ENCODE peak calls at places on chromosomes 16 and 17, in eight cellular contexts. One of them, this sample, is unnamed. For H3K9me3, the result is how much of the 10 kb centered on the place peaks cover.

GRCh38 chr17:73947281-73947975 is 256.1 kb upstream of the RPL38 start:
- DNase-seq in psoas muscle: no peak
- DNase-seq in K562: no peak
- DNase-seq in breast epithelium: no peak
- DNase-seq in colonic mucosa: no peak
- DNase-seq in tibial artery: no peak
- DNase-seq in gastrocnemius medialis: no peak
- DNase-seq in mucosa of descending colon: no peak
- DNase-seq in this sample: no peak

GRCh38 chr17:67606471-67606870 is 111.3 kb upstream of the NOL11 start:
- DNase-seq in gastrocnemius medialis: no peak
- DNase-seq in colonic mucosa: peak
- DNase-seq in tibial artery: peak
- DNase-seq in breast epithelium: no peak
- DNase-seq in K562: no peak
- DNase-seq in psoas muscle: peak
- DNase-seq in mucosa of descending colon: peak
- DNase-seq in this sample: no peak

GRCh38 chr17:46035112-46035818 is 36.2 kb downstream of the STH start:
- DNase-seq in breast epithelium: no peak
- DNase-seq in gastrocnemius medialis: no peak
- DNase-seq in colonic mucosa: no peak
- DNase-seq in psoas muscle: no peak
- DNase-seq in mucosa of descending colon: no peak
- DNase-seq in K562: no peak
- DNase-seq in tibial artery: no peak
- DNase-seq in this sample: no peak

GRCh38 chr16:12455287-12455798 is 348.3 kb downstream of the CPPED1 start:
- DNase-seq in K562: peak
- DNase-seq in mucosa of descending colon: peak
- DNase-seq in gastrocnemius medialis: no peak
- DNase-seq in breast epithelium: no peak
- DNase-seq in colonic mucosa: peak
- DNase-seq in tibial artery: no peak
- DNase-seq in psoas muscle: peak
- DNase-seq in this sample: no peak

GRCh38 chr16:54287758-54288591 is 1.4 kb upstream of the IRX3 start:
- DNase-seq in tibial artery: no peak
- DNase-seq in psoas muscle: no peak
- DNase-seq in mucosa of descending colon: no peak
- DNase-seq in colonic mucosa: no peak
- DNase-seq in gastrocnemius medialis: no peak
- DNase-seq in K562: no peak
- DNase-seq in breast epithelium: no peak
- DNase-seq in this sample: no peak

GRCh38 chr16:27464663-27465482 is 62.9 kb downstream of the IL21R start:
- DNase-seq in gastrocnemius medialis: no peak
- DNase-seq in colonic mucosa: no peak
- DNase-seq in breast epithelium: no peak
- DNase-seq in K562: no peak
- DNase-seq in psoas muscle: no peak
- DNase-seq in mucosa of descending colon: no peak
- DNase-seq in tibial artery: no peak
- DNase-seq in this sample: no peak

GRCh38 chr17:8720596-8720995 is 24.0 kb downstream of the CCDC42 start:
- DNase-seq in psoas muscle: no peak
- DNase-seq in colonic mucosa: no peak
- DNase-seq in mucosa of descending colon: no peak
- DNase-seq in gastrocnemius medialis: no peak
- DNase-seq in breast epithelium: no peak
- DNase-seq in tibial artery: no peak
- DNase-seq in K562: no peak
- DNase-seq in this sample: no peak

GRCh38 chr16:27982184-27982583 is 81.3 kb downstream of the GSG1L start:
- DNase-seq in mucosa of descending colon: no peak
- DNase-seq in gastrocnemius medialis: no peak
- DNase-seq in tibial artery: no peak
- DNase-seq in colonic mucosa: no peak
- DNase-seq in K562: peak
- DNase-seq in breast epithelium: no peak
- DNase-seq in psoas muscle: no peak
- DNase-seq in this sample: no peak

GRCh38 chr17:60630352-60630751 is 30.4 kb downstream of the PPM1D start:
- DNase-seq in tibial artery: peak
- DNase-seq in breast epithelium: no peak
- DNase-seq in gastrocnemius medialis: peak
- DNase-seq in K562: no peak
- DNase-seq in mucosa of descending colon: no peak
- DNase-seq in psoas muscle: peak
- DNase-seq in colonic mucosa: no peak
- DNase-seq in this sample: no peak

GRCh38 chr16:30805370-30806169 is 18.6 kb upstream of the ZNF629 start:
- DNase-seq in breast epithelium: peak
- DNase-seq in K562: peak
- DNase-seq in colonic mucosa: peak
- DNase-seq in gastrocnemius medialis: peak
- DNase-seq in mucosa of descending colon: peak
- DNase-seq in tibial artery: peak
- DNase-seq in psoas muscle: peak
- DNase-seq in this sample: no peak

GRCh38 chr17:57566724-57567123 is 178.4 kb downstream of the CCDC182 start:
- DNase-seq in mucosa of descending colon: no peak
- DNase-seq in psoas muscle: no peak
- DNase-seq in gastrocnemius medialis: no peak
- DNase-seq in K562: no peak
- DNase-seq in colonic mucosa: no peak
- DNase-seq in breast epithelium: no peak
- DNase-seq in tibial artery: no peak
- DNase-seq in this sample: no peak
- H3K9me3 ChIP-seq in mucosa of descending colon: under half
- H3K9me3 ChIP-seq in psoas muscle: under half
- H3K9me3 ChIP-seq in gastrocnemius medialis: under half
- H3K9me3 ChIP-seq in K562: under half
- H3K9me3 ChIP-seq in colonic mucosa: under half
- H3K9me3 ChIP-seq in breast epithelium: under half
- H3K9me3 ChIP-seq in tibial artery: under half
- H3K9me3 ChIP-seq in this sample: under half

GRCh38 chr16:80121522-80121909 is 419.3 kb upstream of the DYNLRB2 start:
- DNase-seq in tibial artery: no peak
- DNase-seq in gastrocnemius medialis: no peak
- DNase-seq in K562: no peak
- DNase-seq in breast epithelium: no peak
- DNase-seq in psoas muscle: no peak
- DNase-seq in mucosa of descending colon: no peak
- DNase-seq in colonic mucosa: no peak
- DNase-seq in this sample: no peak

GRCh38 chr16:80120899-80121521 is 419.8 kb upstream of the DYNLRB2 start:
- DNase-seq in mucosa of descending colon: no peak
- DNase-seq in tibial artery: no peak
- DNase-seq in gastrocnemius medialis: no peak
- DNase-seq in colonic mucosa: no peak
- DNase-seq in psoas muscle: no peak
- DNase-seq in K562: no peak
- DNase-seq in breast epithelium: no peak
- DNase-seq in this sample: no peak

GRCh38 chr16:80125677-80126076 is 415.1 kb upstream of the DYNLRB2 start:
- DNase-seq in tibial artery: peak
- DNase-seq in mucosa of descending colon: no peak
- DNase-seq in psoas muscle: peak
- DNase-seq in colonic mucosa: peak
- DNase-seq in K562: no peak
- DNase-seq in gastrocnemius medialis: peak
- DNase-seq in breast epithelium: no peak
- DNase-seq in this sample: no peak

GRCh38 chr16:80123189-80123588 is 417.6 kb upstream of the DYNLRB2 start:
- DNase-seq in tibial artery: no peak
- DNase-seq in gastrocnemius medialis: no peak
- DNase-seq in colonic mucosa: no peak
- DNase-seq in breast epithelium: no peak
- DNase-seq in psoas muscle: no peak
- DNase-seq in mucosa of descending colon: no peak
- DNase-seq in K562: no peak
- DNase-seq in this sample: no peak

DNA sequence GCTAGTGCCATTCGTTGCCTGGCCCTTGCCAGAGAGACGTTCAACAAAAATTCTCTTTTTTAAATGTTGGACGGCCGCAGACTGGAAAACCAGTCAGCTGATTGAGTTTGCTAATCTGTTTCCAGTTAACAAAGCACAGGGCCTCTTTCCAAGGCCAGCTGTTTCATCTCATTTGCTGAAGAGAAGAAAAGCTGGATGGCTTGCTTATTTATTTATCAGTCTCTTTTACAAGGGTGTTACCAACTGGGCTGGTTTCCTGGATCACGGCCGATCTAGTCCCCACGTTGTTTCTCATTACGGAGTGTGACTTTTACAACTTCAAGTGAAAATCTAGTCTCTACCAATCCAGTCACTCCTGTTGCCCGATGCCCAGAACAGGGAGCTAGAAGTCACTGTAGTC is 418.6 kb upstream of the DYNLRB2 start:
- DNase-seq in psoas muscle: peak
- DNase-seq in colonic mucosa: peak
- DNase-seq in breast epithelium: no peak
- DNase-seq in K562: no peak
- DNase-seq in mucosa of descending colon: peak
- DNase-seq in gastrocnemius medialis: peak
- DNase-seq in tibial artery: peak
- DNase-seq in this sample: no peak
- H3K9me3 ChIP-seq in psoas muscle: under half
- H3K9me3 ChIP-seq in colonic mucosa: under half
- H3K9me3 ChIP-seq in breast epithelium: under half
- H3K9me3 ChIP-seq in K562: under half
- H3K9me3 ChIP-seq in mucosa of descending colon: under half
- H3K9me3 ChIP-seq in gastrocnemius medialis: under half
- H3K9me3 ChIP-seq in tibial artery: under half
- H3K9me3 ChIP-seq in this sample: under half

DNA sequence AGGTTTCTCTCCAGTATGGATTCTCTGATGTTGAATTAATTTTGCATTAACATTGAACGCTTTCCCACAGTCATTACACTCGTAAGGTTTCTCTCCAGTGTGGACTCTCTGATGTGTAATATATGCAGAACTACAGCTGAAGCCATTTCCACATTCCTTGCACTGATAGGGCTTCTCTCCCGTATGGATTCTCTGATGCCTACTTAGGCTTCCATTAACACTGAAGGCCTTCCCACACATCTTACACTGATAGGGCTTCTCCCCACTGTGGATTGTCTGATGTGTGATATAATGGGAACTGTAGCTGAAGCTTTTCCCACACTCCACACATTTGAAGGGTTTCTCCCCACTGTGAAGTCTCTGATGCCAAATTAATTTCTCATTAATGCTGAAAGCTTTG is 7.2 kb upstream of the TLE7 start:
- DNase-seq in breast epithelium: no peak
- DNase-seq in colonic mucosa: no peak
- DNase-seq in psoas muscle: no peak
- DNase-seq in gastrocnemius medialis: no peak
- DNase-seq in K562: no peak
- DNase-seq in tibial artery: no peak
- DNase-seq in mucosa of descending colon: no peak
- DNase-seq in this sample: no peak
- H3K9me3 ChIP-seq in breast epithelium: half or more
- H3K9me3 ChIP-seq in colonic mucosa: under half
- H3K9me3 ChIP-seq in psoas muscle: half or more
- H3K9me3 ChIP-seq in gastrocnemius medialis: under half
- H3K9me3 ChIP-seq in K562: under half
- H3K9me3 ChIP-seq in tibial artery: under half
- H3K9me3 ChIP-seq in mucosa of descending colon: half or more
- H3K9me3 ChIP-seq in this sample: under half

GRCh38 chr16:78738557-78738956 is 639.1 kb downstream of the WWOX start:
- DNase-seq in colonic mucosa: no peak
- DNase-seq in K562: no peak
- DNase-seq in tibial artery: no peak
- DNase-seq in psoas muscle: no peak
- DNase-seq in mucosa of descending colon: no peak
- DNase-seq in gastrocnemius medialis: no peak
- DNase-seq in breast epithelium: no peak
- DNase-seq in this sample: no peak

GRCh38 chr16:78740269-78740668 is 640.8 kb downstream of the WWOX start:
- DNase-seq in tibial artery: no peak
- DNase-seq in mucosa of descending colon: no peak
- DNase-seq in psoas muscle: no peak
- DNase-seq in K562: no peak
- DNase-seq in breast epithelium: no peak
- DNase-seq in colonic mucosa: no peak
- DNase-seq in gastrocnemius medialis: no peak
- DNase-seq in this sample: no peak

GRCh38 chr16:78732693-78733092 is 633.2 kb downstream of the WWOX start:
- DNase-seq in tibial artery: no peak
- DNase-seq in mucosa of descending colon: no peak
- DNase-seq in psoas muscle: no peak
- DNase-seq in gastrocnemius medialis: no peak
- DNase-seq in breast epithelium: no peak
- DNase-seq in colonic mucosa: no peak
- DNase-seq in K562: no peak
- DNase-seq in this sample: no peak

GRCh38 chr16:78735337-78735736 is 635.9 kb downstream of the WWOX start:
- DNase-seq in psoas muscle: no peak
- DNase-seq in breast epithelium: no peak
- DNase-seq in tibial artery: no peak
- DNase-seq in colonic mucosa: no peak
- DNase-seq in K562: no peak
- DNase-seq in gastrocnemius medialis: no peak
- DNase-seq in mucosa of descending colon: no peak
- DNase-seq in this sample: no peak

DNA sequence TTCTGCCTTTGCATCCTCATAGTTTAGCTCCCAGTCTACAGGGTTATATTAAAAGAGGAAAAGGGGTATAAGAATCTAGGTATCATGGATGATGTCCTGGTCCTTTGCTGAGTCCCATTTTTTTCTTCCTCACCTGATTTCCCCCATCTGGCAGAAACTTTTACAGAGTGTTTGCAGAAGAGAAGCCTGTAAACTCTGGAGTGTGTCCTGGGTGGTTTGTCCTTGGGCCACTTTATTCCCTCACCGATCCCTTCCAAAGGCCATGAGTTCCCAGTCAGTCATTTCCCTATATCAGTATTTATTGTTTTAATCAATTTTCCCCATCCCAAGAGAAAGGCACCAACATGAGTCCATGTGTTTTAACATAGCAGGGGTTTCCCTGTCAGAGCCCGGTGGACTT is 638.2 kb downstream of the WWOX start:
- DNase-seq in tibial artery: no peak
- DNase-seq in breast epithelium: no peak
- DNase-seq in gastrocnemius medialis: no peak
- DNase-seq in mucosa of descending colon: no peak
- DNase-seq in K562: no peak
- DNase-seq in colonic mucosa: no peak
- DNase-seq in psoas muscle: no peak
- DNase-seq in this sample: no peak
- H3K9me3 ChIP-seq in tibial artery: under half
- H3K9me3 ChIP-seq in breast epithelium: under half
- H3K9me3 ChIP-seq in gastrocnemius medialis: under half
- H3K9me3 ChIP-seq in mucosa of descending colon: under half
- H3K9me3 ChIP-seq in K562: under half
- H3K9me3 ChIP-seq in colonic mucosa: under half
- H3K9me3 ChIP-seq in psoas muscle: under half
- H3K9me3 ChIP-seq in this sample: under half

DNA sequence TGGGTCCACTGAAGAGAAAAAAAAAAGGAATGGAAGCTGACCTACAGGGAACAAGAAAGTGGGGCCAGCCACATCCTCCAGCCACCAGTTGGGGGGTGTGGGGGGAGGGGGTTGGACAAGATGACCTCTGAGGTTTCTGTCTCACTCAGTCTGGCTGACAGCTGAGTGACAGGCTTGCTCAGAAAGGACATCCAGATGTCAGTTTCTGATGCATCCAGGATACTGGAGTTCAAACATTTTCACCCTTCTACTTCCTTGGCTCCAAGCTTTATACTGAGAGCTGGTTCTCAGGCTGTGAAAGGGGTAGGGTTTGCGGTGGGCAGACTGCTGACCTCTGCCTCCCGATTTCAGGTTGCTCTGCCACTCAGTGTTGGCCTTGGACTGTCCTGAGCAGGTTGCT is 2178.3 kb downstream of the TP53TG3F start:
- DNase-seq in psoas muscle: no peak
- DNase-seq in mucosa of descending colon: no peak
- DNase-seq in colonic mucosa: no peak
- DNase-seq in breast epithelium: no peak
- DNase-seq in tibial artery: no peak
- DNase-seq in gastrocnemius medialis: no peak
- DNase-seq in K562: no peak
- DNase-seq in this sample: no peak
- H3K9me3 ChIP-seq in psoas muscle: under half
- H3K9me3 ChIP-seq in mucosa of descending colon: half or more
- H3K9me3 ChIP-seq in colonic mucosa: under half
- H3K9me3 ChIP-seq in breast epithelium: under half
- H3K9me3 ChIP-seq in tibial artery: under half
- H3K9me3 ChIP-seq in gastrocnemius medialis: under half
- H3K9me3 ChIP-seq in K562: under half
- H3K9me3 ChIP-seq in this sample: under half